ENCODE peak calls at places on chromosomes 4 and X, in four cellular contexts. One of them, this sample, is unnamed. For H3K4me1, the result is how much of the 10 kb centered on the place peaks cover.

GRCh38 chrX:10175317-10175871 is 18.6 kb downstream of the CLCN4 start:
- DNase-seq in GM23248: peak
- DNase-seq in colonic mucosa: no peak
- DNase-seq in MM.1S: no peak
- DNase-seq in this sample: no peak

GRCh38 chr4:20428410-20429160 is 176.9 kb downstream of the SLIT2 start:
- DNase-seq in colonic mucosa: no peak
- DNase-seq in GM23248: peak
- DNase-seq in MM.1S: no peak
- DNase-seq in this sample: peak

GRCh38 chrX:3712870-3713224 is 602 bp downstream of the PRKX start:
- DNase-seq in colonic mucosa: peak
- DNase-seq in MM.1S: no peak
- DNase-seq in GM23248: no peak
- DNase-seq in this sample: peak

GRCh38 chrX:42754129-42754528 is 23.8 kb downstream of the PPP1R2C start:
- DNase-seq in colonic mucosa: no peak
- DNase-seq in GM23248: no peak
- DNase-seq in MM.1S: no peak
- DNase-seq in this sample: no peak

GRCh38 chrX:56783450-56783831 is 54.4 kb downstream of the NBDY start:
- DNase-seq in colonic mucosa: peak
- DNase-seq in GM23248: no peak
- DNase-seq in MM.1S: peak
- DNase-seq in this sample: peak

GRCh38 chr4:98780111-98780549 is 121.7 kb upstream of the TSPAN5 start:
- DNase-seq in MM.1S: no peak
- DNase-seq in GM23248: no peak
- DNase-seq in colonic mucosa: no peak
- DNase-seq in this sample: no peak

GRCh38 chr4:41725254-41725653 is 23.3 kb downstream of the PHOX2B start:
- DNase-seq in GM23248: no peak
- DNase-seq in colonic mucosa: no peak
- DNase-seq in MM.1S: no peak
- DNase-seq in this sample: no peak

GRCh38 chr4:110742148-110742547 is 119.3 kb upstream of the PITX2 start:
- DNase-seq in MM.1S: peak
- DNase-seq in colonic mucosa: no peak
- DNase-seq in GM23248: peak
- DNase-seq in this sample: no peak

GRCh38 chr4:158484173-158484885 is 37.4 kb upstream of the RXFP1 start:
- DNase-seq in GM23248: peak
- DNase-seq in colonic mucosa: no peak
- DNase-seq in MM.1S: no peak
- DNase-seq in this sample: no peak

GRCh38 chr4:143046454-143046853 is 138.3 kb upstream of the USP38 start:
- DNase-seq in colonic mucosa: no peak
- DNase-seq in MM.1S: no peak
- DNase-seq in GM23248: peak
- DNase-seq in this sample: no peak

GRCh38 chrX:38627683-38628082 is 66.3 kb downstream of the TSPAN7 start:
- DNase-seq in colonic mucosa: peak
- DNase-seq in MM.1S: peak
- DNase-seq in GM23248: peak
- DNase-seq in this sample: peak

GRCh38 chr4:170672571-170672970 is 582.8 kb upstream of the AADAT start:
- DNase-seq in colonic mucosa: no peak
- DNase-seq in MM.1S: no peak
- DNase-seq in GM23248: peak
- DNase-seq in this sample: no peak

GRCh38 chr4:168604496-168605373 is 107.9 kb downstream of the PALLD start:
- DNase-seq in colonic mucosa: no peak
- DNase-seq in GM23248: peak
- DNase-seq in MM.1S: no peak
- DNase-seq in this sample: no peak
- H3K9ac ChIP-seq in colonic mucosa: no peak
- H3K9ac ChIP-seq in GM23248: no peak
- H3K9ac ChIP-seq in MM.1S: no peak
- H3K9ac ChIP-seq in this sample: no peak

GRCh38 chr4:1381944-1382541 is 24.2 kb downstream of the NKX1-1 start:
- DNase-seq in colonic mucosa: no peak
- DNase-seq in GM23248: no peak
- DNase-seq in MM.1S: no peak
- DNase-seq in this sample: no peak
- H3K4me3 ChIP-seq in colonic mucosa: no peak
- H3K4me3 ChIP-seq in GM23248: no peak
- H3K4me3 ChIP-seq in MM.1S: no peak
- H3K4me3 ChIP-seq in this sample: no peak

GRCh38 chr4:74114234-74114633 is 15.2 kb upstream of the CXCL2 start:
- DNase-seq in MM.1S: no peak
- DNase-seq in GM23248: peak
- DNase-seq in colonic mucosa: no peak
- DNase-seq in this sample: no peak
- H3K4me1 ChIP-seq in MM.1S: under half
- H3K4me1 ChIP-seq in GM23248: half or more
- H3K4me1 ChIP-seq in colonic mucosa: under half
- H3K4me1 ChIP-seq in this sample: under half

GRCh38 chrX:118498351-118498750 is 2.7 kb downstream of the DOCK11 start:
- DNase-seq in MM.1S: no peak
- DNase-seq in GM23248: no peak
- DNase-seq in colonic mucosa: no peak
- DNase-seq in this sample: no peak

GRCh38 chrX:118498755-118499154 is 3.1 kb downstream of the DOCK11 start:
- DNase-seq in MM.1S: no peak
- DNase-seq in colonic mucosa: no peak
- DNase-seq in GM23248: no peak
- DNase-seq in this sample: no peak

GRCh38 chrX:118495958-118496762 is 545 bp downstream of the DOCK11 start:
- DNase-seq in GM23248: peak
- DNase-seq in colonic mucosa: peak
- DNase-seq in MM.1S: peak
- DNase-seq in this sample: peak

GRCh38 chrX:118496763-118497079 is 1.1 kb downstream of the DOCK11 start:
- DNase-seq in GM23248: peak
- DNase-seq in MM.1S: no peak
- DNase-seq in colonic mucosa: no peak
- DNase-seq in this sample: no peak

DNA sequence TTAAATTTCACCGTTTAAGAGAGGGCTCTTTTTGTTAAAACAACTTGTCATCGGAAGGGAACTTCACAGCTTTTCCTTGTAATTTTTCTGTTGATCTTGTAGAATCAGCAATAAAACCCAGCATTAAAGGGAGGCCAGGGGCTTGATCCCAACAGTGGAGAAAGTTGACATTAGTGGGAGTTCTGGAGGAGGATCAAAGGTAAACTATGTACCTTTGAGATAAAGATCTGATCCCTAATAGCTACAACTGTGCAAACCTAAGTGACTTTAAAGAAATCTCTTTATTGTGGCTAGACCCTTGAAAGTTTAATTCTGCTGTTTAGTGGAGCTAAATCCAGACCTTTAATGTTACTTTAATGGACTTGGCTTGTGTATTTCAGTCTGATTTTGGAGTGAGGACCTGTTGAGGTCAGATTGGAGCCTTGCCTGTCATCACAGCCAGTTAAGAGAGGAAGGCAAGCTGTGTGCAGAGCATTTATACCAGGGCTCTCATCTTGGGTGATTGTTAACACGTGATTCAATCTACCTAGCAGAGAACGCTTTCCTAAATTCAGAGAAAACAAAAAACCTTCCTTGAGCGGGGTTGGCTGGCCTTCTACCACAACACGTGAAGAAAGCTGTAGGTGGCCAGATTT is 1.7 kb downstream of the DOCK11 start:
- DNase-seq in colonic mucosa: no peak
- DNase-seq in GM23248: no peak
- DNase-seq in MM.1S: no peak
- DNase-seq in this sample: no peak
- H3K9ac ChIP-seq in colonic mucosa: no peak
- H3K9ac ChIP-seq in GM23248: peak
- H3K9ac ChIP-seq in MM.1S: no peak
- H3K9ac ChIP-seq in this sample: peak

GRCh38 chr4:147550626-147551250 is 66.5 kb upstream of the TMEM184C start:
- DNase-seq in MM.1S: no peak
- DNase-seq in GM23248: peak
- DNase-seq in colonic mucosa: no peak
- DNase-seq in this sample: no peak
- H3K4me3 ChIP-seq in MM.1S: no peak
- H3K4me3 ChIP-seq in GM23248: peak
- H3K4me3 ChIP-seq in colonic mucosa: no peak
- H3K4me3 ChIP-seq in this sample: peak

DNA sequence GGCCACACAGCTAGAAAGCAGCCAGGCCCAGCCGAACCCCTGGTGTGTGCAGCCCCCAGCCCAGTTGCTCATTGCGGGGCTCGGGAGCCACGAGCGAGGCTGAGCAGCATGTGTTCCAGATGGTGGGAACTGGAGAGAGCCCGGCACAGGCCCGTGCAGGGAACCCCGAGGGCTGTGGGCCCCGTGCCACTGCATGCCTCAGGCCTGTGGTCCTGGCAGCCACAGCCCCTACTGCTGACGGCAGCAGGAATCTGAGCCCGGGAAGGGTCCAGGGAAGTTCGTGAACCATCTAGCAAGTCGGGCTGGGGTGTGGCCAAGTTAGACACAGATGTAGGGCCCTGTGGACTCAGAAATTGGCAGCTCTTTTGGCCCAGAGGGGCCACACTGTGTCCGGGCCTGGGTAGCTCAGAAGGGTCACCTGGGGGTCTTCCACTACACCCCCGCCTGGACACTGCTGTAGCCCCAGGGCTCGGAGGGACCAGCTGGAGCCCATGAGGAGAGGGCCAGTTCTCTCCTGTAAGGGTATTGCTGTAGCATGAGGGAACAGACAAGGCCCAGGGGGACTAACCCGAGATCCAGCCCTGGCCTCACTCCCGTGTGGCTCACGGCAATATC is 12.1 kb downstream of the HTRA3 start:
- DNase-seq in MM.1S: no peak
- DNase-seq in colonic mucosa: peak
- DNase-seq in GM23248: peak
- DNase-seq in this sample: no peak
- H3K4me1 ChIP-seq in MM.1S: under half
- H3K4me1 ChIP-seq in colonic mucosa: under half
- H3K4me1 ChIP-seq in GM23248: under half
- H3K4me1 ChIP-seq in this sample: under half

DNA sequence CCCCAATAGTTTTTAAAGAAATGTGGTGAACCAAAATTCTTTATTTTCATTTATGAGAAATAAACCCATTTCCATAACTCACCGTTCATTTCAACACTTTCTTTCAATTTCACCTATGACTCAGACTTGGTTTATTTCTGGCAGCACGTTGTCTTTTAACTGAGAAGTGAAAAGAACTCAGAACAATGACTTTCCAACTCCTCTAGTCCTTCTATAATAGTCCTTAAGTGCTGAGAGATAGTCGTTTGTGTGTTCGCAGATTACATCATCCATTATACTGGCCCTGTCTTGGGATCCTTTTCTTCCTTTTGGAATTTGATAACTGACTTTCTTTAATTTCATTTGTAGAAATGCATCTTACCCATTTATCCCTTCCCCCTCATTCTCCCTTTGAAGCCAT is 113.6 kb downstream of the GLUD2 start:
- DNase-seq in colonic mucosa: no peak
- DNase-seq in GM23248: peak
- DNase-seq in MM.1S: peak
- DNase-seq in this sample: no peak
- H3K9ac ChIP-seq in colonic mucosa: no peak
- H3K9ac ChIP-seq in GM23248: no peak
- H3K9ac ChIP-seq in MM.1S: no peak
- H3K9ac ChIP-seq in this sample: no peak